ENCODE peak calls at places on chromosomes 7 and 10, in nine cellular contexts. J is neural progenitor cell; D is kidney glomerular epithelial cell; L is AG20443; X is lower leg skin; K is brain microvascular endothelial cell; Q is mesendoderm; C is effector memory CD8-positive, alpha-beta T cell; S is stimulated activated CD8-positive, alpha-beta memory T cell treated with anti-CD3 and anti-CD28 coated beads, Interleukin-4, amount 100 ng/mL, for 1 hour. P is an unnamed sample.

GRCh38 chr7:33418251-33418701 is 288.9 kb downstream of the BBS9 start:
- DNase-seq in J (peak), Q (peak), L (peak), D (no peak), X (no peak), C (no peak), S (no peak), K (peak), P (no peak)

GRCh38 chr10:3173173-3173878 is 744 bp upstream of the PITRM1 start:
- DNase-seq in L (no peak), Q (peak), J (no peak), C (no peak), X (peak), S (no peak), D (no peak), K (no peak), P (no peak)

GRCh38 chr10:36336315-36336714 is 694.2 kb upstream of the FZD8 start:
- DNase-seq in X (no peak), J (no peak), L (peak), Q (no peak), C (no peak), D (no peak), S (no peak), K (no peak), P (no peak)

GRCh38 chr7:7695418-7695817 is 23.0 kb downstream of the RPA3 start:
- DNase-seq in X (no peak), J (no peak), K (no peak), S (no peak), D (no peak), L (no peak), C (no peak), Q (no peak), P (no peak)

GRCh38 chr10:89665302-89665701 is 20.3 kb upstream of the PANK1 start:
- DNase-seq in L (no peak), K (no peak), D (no peak), X (no peak), S (no peak), J (no peak), C (no peak), Q (no peak), P (no peak)

GRCh38 chr10:103276941-103277712 is at the start of gene INA:
- DNase-seq in D (peak), K (no peak), L (peak), Q (peak), C (no peak), J (peak), S (no peak), X (no peak), P (no peak)

GRCh38 chr10:2993636-2994035 is 73.7 kb upstream of the PFKP start:
- DNase-seq in J (no peak), L (no peak), C (no peak), S (no peak), D (no peak), X (no peak), K (no peak), Q (no peak), P (no peak)

GRCh38 chr10:22686347-22686746 is 28.0 kb downstream of the PIP4K2A start:
- DNase-seq in Q (no peak), S (no peak), L (no peak), X (no peak), K (no peak), C (no peak), D (no peak), J (no peak), P (no peak)

GRCh38 chr10:127853868-127854768 is 38.6 kb downstream of the CLRN3 start:
- DNase-seq in K (peak), Q (peak), D (peak), X (peak), C (peak), L (peak), S (no peak), J (peak), P (no peak)

GRCh38 chr7:98266840-98267239 is 14.6 kb upstream of the BRI3 start:
- DNase-seq in K (no peak), S (no peak), D (no peak), X (no peak), Q (no peak), J (no peak), C (no peak), L (peak), P (no peak)

GRCh38 chr7:133695976-133696531 is 431.1 kb upstream of the LRGUK start:
- DNase-seq in J (peak), L (no peak), C (no peak), Q (no peak), X (no peak), D (no peak), S (no peak), K (no peak), P (no peak)

GRCh38 chr7:30163231-30163894 is 28.6 kb downstream of the MTURN start:
- DNase-seq in Q (no peak), C (peak), X (no peak), J (no peak), K (peak), L (no peak), D (no peak), S (peak), P (no peak)

GRCh38 chr10:123139521-123140163 is 3.9 kb downstream of the HMX3 start:
- DNase-seq in S (no peak), J (peak), X (no peak), D (peak), L (no peak), Q (peak), C (no peak), K (no peak), P (no peak)

GRCh38 chr7:151886783-151887182 is 9.9 kb upstream of the PRKAG2 start:
- DNase-seq in C (no peak), S (no peak), D (no peak), J (no peak), L (no peak), X (no peak), Q (no peak), K (no peak), P (no peak)

GRCh38 chr10:74314166-74314565 is 163.1 kb downstream of the ADK start:
- DNase-seq in S (no peak), Q (no peak), L (no peak), K (no peak), C (no peak), X (no peak), D (no peak), J (no peak), P (no peak)

GRCh38 chr7:27151341-27151944 is 940 bp downstream of the HOXA3 start:
- DNase-seq in C (no peak), J (no peak), Q (no peak), X (no peak), S (no peak), L (no peak), D (no peak), K (no peak), P (no peak)

P was measured in cerebellar nuclear complex.